ENCODE peak calls at places on chromosomes 12 and 14, in five cellular contexts. K, P, X, Z and B are unnamed samples.

GRCh38 chr14:24428628-24429394 is 657 bp downstream of the CBLN3 start:
- DNase-seq in K (no peak), P (no peak), X (no peak), Z (no peak), B (no peak)

GRCh38 chr12:71710276-71711125 is 24.6 kb downstream of the TMEM19 start:
- DNase-seq in K (peak; percentile 95), P (peak; percentile 63), X (no peak), Z (peak; percentile 91), B (no peak)

GRCh38 chr14:75783602-75784313 is 122.7 kb downstream of the TTLL5 start:
- DNase-seq in K (no peak), P (no peak), X (no peak), Z (no peak), B (no peak)

GRCh38 chr14:74429221-74429691 is 3.2 kb upstream of the SYNDIG1L start:
- DNase-seq in K (no peak), P (no peak), X (no peak), Z (no peak), B (no peak)

GRCh38 chr12:19263666-19264065 is 134.1 kb downstream of the PLEKHA5 start:
- DNase-seq in K (no peak), P (no peak), X (no peak), Z (no peak), B (no peak)

GRCh38 chr12:122985590-122986257 is 5.2 kb downstream of the ARL6IP4 start:
- DNase-seq in K (no peak), P (no peak), X (no peak), Z (no peak), B (no peak)

GRCh38 chr14:77543240-77543551 is 44.6 kb upstream of the ISM2 start:
- DNase-seq in K (no peak), P (no peak), X (no peak), Z (no peak), B (no peak)

GRCh38 chr12:79674629-79675028 is 16.1 kb downstream of the PAWR start:
- DNase-seq in K (peak; percentile 54), P (no peak), X (no peak), Z (peak; percentile 79), B (no peak)

GRCh38 chr12:25781223-25781622 is 177.3 kb upstream of the RASSF8 start:
- DNase-seq in K (no peak), P (no peak), X (no peak), Z (no peak), B (no peak)

GRCh38 chr12:59570134-59570533 is 25.7 kb upstream of the SLC16A7 start:
- DNase-seq in K (peak; percentile 87), P (no peak), X (no peak), Z (peak; percentile 20), B (no peak)

GRCh38 chr12:4025420-4026358 is 152.5 kb upstream of the PARP11 start:
- DNase-seq in K (no peak), P (no peak), X (no peak), Z (no peak), B (no peak)

GRCh38 chr12:49809369-49810158 is 18.6 kb downstream of the NCKAP5L start:
- DNase-seq in K (no peak), P (no peak), X (no peak), Z (no peak), B (no peak)

GRCh38 chr12:10113085-10113484 is 14.3 kb upstream of the CLEC1A start:
- DNase-seq in K (no peak), P (no peak), X (no peak), Z (peak; percentile 29), B (no peak)

GRCh38 chr12:47414511-47414910 is 291.3 kb downstream of the RPAP3 start:
- DNase-seq in K (no peak), P (no peak), X (no peak), Z (no peak), B (no peak)

GRCh38 chr14:61603736-61604135 is 91.6 kb upstream of the HIF1A start:
- DNase-seq in K (peak; percentile 61), P (no peak), X (no peak), Z (no peak), B (no peak)

GRCh38 chr12:120263725-120264040 is 1.8 kb downstream of the PXN start:
- DNase-seq in K (no peak), P (no peak), X (no peak), Z (no peak), B (no peak)

GRCh38 chr14:67514203-67514607 is 18.9 kb upstream of the PLEKHH1 start:
- DNase-seq in K (no peak), P (no peak), X (no peak), Z (no peak), B (no peak)

GRCh38 chr12:52366738-52367485 is at the start of gene KRT85:
- DNase-seq in K (no peak), P (no peak), X (no peak), Z (no peak), B (peak; percentile 55)

GRCh38 chr14:23569443-23570151 is 2.0 kb upstream of the AP1G2 start:
- DNase-seq in K (peak; percentile 34), P (no peak), X (peak; percentile 72), Z (no peak), B (no peak)

GRCh38 chr14:99672506-99673327 is 11.4 kb upstream of the CYP46A1 start:
- DNase-seq in K (no peak), P (no peak), X (no peak), Z (no peak), B (no peak)

GRCh38 chr12:132393245-132393795 is 63.9 kb upstream of the GALNT9 start:
- DNase-seq in K (peak; percentile 43), P (peak; percentile 64), X (no peak), Z (no peak), B (no peak)

GRCh38 chr12:24664151-24664550 is 284.8 kb downstream of the BCAT1 start:
- DNase-seq in K (peak; percentile 55), P (no peak), X (no peak), Z (peak; percentile 52), B (no peak)

GRCh38 chr14:96978525-96979272 is 181.5 kb downstream of the VRK1 start:
- DNase-seq in K (no peak), P (no peak), X (no peak), Z (no peak), B (no peak)

GRCh38 chr12:87687362-87687761 is 341.8 kb downstream of the C12orf50 start:
- DNase-seq in K (peak; percentile 21), P (peak; percentile 6), X (no peak), Z (peak; percentile 35), B (no peak)

GRCh38 chr12:823043-823698 is 70.8 kb downstream of the WNK1 start:
- DNase-seq in K (no peak), P (no peak), X (no peak), Z (no peak), B (no peak)

GRCh38 chr12:40216516-40217288 is 8.1 kb upstream of the LRRK2 start:
- DNase-seq in K (no peak), P (no peak), X (no peak), Z (peak; percentile 13), B (no peak)

GRCh38 chr12:64825143-64826011 is 930 bp downstream of the TBC1D30 start:
- DNase-seq in K (no peak), P (no peak), X (peak; percentile 16), Z (no peak), B (no peak)

GRCh38 chr14:26873556-26873955 is 275.7 kb upstream of the NOVA1 start:
- DNase-seq in K (no peak), P (no peak), X (no peak), Z (no peak), B (no peak)

GRCh38 chr12:49055978-49056754 is 4.4 kb downstream of the KMT2D start:
- DNase-seq in K (peak; percentile 57), P (peak; percentile 92), X (peak; percentile 54), Z (peak; percentile 66), B (peak; percentile 85)

GRCh38 chr14:68727315-68728078 is 65.4 kb downstream of the ZFP36L1 start:
- DNase-seq in K (no peak), P (no peak), X (no peak), Z (no peak), B (no peak)

GRCh38 chr12:88903333-88903732 is 323.1 kb upstream of the KITLG start:
- DNase-seq in K (no peak), P (no peak), X (no peak), Z (no peak), B (no peak)

GRCh38 chr12:90729741-90730140 is 225.2 kb downstream of the CCER1 start:
- DNase-seq in K (peak; percentile 33), P (no peak), X (no peak), Z (peak; percentile 49), B (no peak)

GRCh38 chr12:42692749-42693148 is 103.2 kb upstream of the PRICKLE1 start:
- DNase-seq in K (no peak), P (no peak), X (no peak), Z (no peak), B (no peak)

GRCh38 chr12:89314060-89314761 is 38.1 kb downstream of the DUSP6 start:
- DNase-seq in K (no peak), P (no peak), X (no peak), Z (no peak), B (no peak)

GRCh38 chr12:53052419-53053222 is 2.8 kb downstream of the TNS2 start:
- DNase-seq in K (peak; percentile 82), P (peak; percentile 85), X (peak; percentile 88), Z (peak; percentile 81), B (peak; percentile 94)

GRCh38 chr12:39867631-39868030 is 238.2 kb downstream of the SLC2A13 start:
- DNase-seq in K (no peak), P (no peak), X (no peak), Z (no peak), B (no peak)

GRCh38 chr12:105641742-105642141 is 311.3 kb downstream of the C12orf75 start:
- DNase-seq in K (no peak), P (peak; percentile 22), X (no peak), Z (no peak), B (no peak)

GRCh38 chr12:6635375-6635855 is 344 bp downstream of the LPAR5 start:
- DNase-seq in K (no peak), P (no peak), X (no peak), Z (no peak), B (no peak)

GRCh38 chr12:18700254-18700653 is 37.6 kb downstream of the PLCZ1 start:
- DNase-seq in K (peak; percentile 67), P (peak; percentile 68), X (no peak), Z (peak; percentile 93), B (no peak)

GRCh38 chr14:94269156-94269555 is 23.9 kb downstream of the SERPINA10 start:
- DNase-seq in K (no peak), P (no peak), X (peak; percentile 24), Z (no peak), B (no peak)